ENCODE peak calls at places on chromosomes 7 and 10, in seven cellular contexts. One of them, this sample, is unnamed. For H3K27me3, the result is how much of the 10 kb centered on the place peaks cover.

GRCh38 chr10:95285556-95285955 is 5.2 kb downstream of the PDLIM1 start:
- DNase-seq in HCT116: no peak
- DNase-seq in WERI-Rb-1: no peak
- DNase-seq in ovary: no peak
- DNase-seq in CD4-positive, alpha-beta memory T cell: no peak
- DNase-seq in naive thymus-derived CD4-positive, alpha-beta T cell: no peak
- DNase-seq in right cardiac atrium: no peak
- DNase-seq in this sample: no peak

GRCh38 chr7:32535303-32535702 is 40.0 kb downstream of the AVL9 start:
- DNase-seq in HCT116: no peak
- DNase-seq in WERI-Rb-1: no peak
- DNase-seq in ovary: no peak
- DNase-seq in CD4-positive, alpha-beta memory T cell: no peak
- DNase-seq in naive thymus-derived CD4-positive, alpha-beta T cell: no peak
- DNase-seq in right cardiac atrium: no peak
- DNase-seq in this sample: no peak

GRCh38 chr7:43038229-43038628 is 74.2 kb upstream of the HECW1 start:
- DNase-seq in HCT116: no peak
- DNase-seq in WERI-Rb-1: no peak
- DNase-seq in ovary: no peak
- DNase-seq in CD4-positive, alpha-beta memory T cell: no peak
- DNase-seq in naive thymus-derived CD4-positive, alpha-beta T cell: no peak
- DNase-seq in right cardiac atrium: no peak
- DNase-seq in this sample: no peak

GRCh38 chr7:47953822-47954221 is 5.6 kb upstream of the PKD1L1 start:
- DNase-seq in HCT116: no peak
- DNase-seq in WERI-Rb-1: no peak
- DNase-seq in ovary: no peak
- DNase-seq in CD4-positive, alpha-beta memory T cell: no peak
- DNase-seq in naive thymus-derived CD4-positive, alpha-beta T cell: no peak
- DNase-seq in right cardiac atrium: no peak
- DNase-seq in this sample: no peak

GRCh38 chr10:102776779-102777417 is 33.1 kb downstream of the WBP1L start:
- DNase-seq in HCT116: no peak
- DNase-seq in WERI-Rb-1: peak
- DNase-seq in ovary: peak
- DNase-seq in CD4-positive, alpha-beta memory T cell: no peak
- DNase-seq in naive thymus-derived CD4-positive, alpha-beta T cell: peak
- DNase-seq in right cardiac atrium: peak
- DNase-seq in this sample: peak

GRCh38 chr10:8544500-8544899 is 490.0 kb downstream of the GATA3 start:
- DNase-seq in HCT116: no peak
- DNase-seq in WERI-Rb-1: no peak
- DNase-seq in ovary: no peak
- DNase-seq in CD4-positive, alpha-beta memory T cell: no peak
- DNase-seq in naive thymus-derived CD4-positive, alpha-beta T cell: no peak
- DNase-seq in right cardiac atrium: no peak
- DNase-seq in this sample: no peak

GRCh38 chr7:83524286-83525075 is 124.5 kb downstream of the SEMA3E start:
- DNase-seq in HCT116: no peak
- DNase-seq in WERI-Rb-1: no peak
- DNase-seq in ovary: no peak
- DNase-seq in CD4-positive, alpha-beta memory T cell: no peak
- DNase-seq in naive thymus-derived CD4-positive, alpha-beta T cell: no peak
- DNase-seq in right cardiac atrium: no peak
- DNase-seq in this sample: no peak

GRCh38 chr10:111131168-111131799 is 54.5 kb downstream of the ADRA2A start:
- DNase-seq in HCT116: no peak
- DNase-seq in WERI-Rb-1: no peak
- DNase-seq in ovary: no peak
- DNase-seq in CD4-positive, alpha-beta memory T cell: no peak
- DNase-seq in naive thymus-derived CD4-positive, alpha-beta T cell: no peak
- DNase-seq in right cardiac atrium: no peak
- DNase-seq in this sample: no peak

GRCh38 chr7:27031289-27032172 is 64.3 kb downstream of the HOXA1 start:
- DNase-seq in HCT116: no peak
- DNase-seq in WERI-Rb-1: no peak
- DNase-seq in ovary: no peak
- DNase-seq in CD4-positive, alpha-beta memory T cell: peak
- DNase-seq in naive thymus-derived CD4-positive, alpha-beta T cell: no peak
- DNase-seq in right cardiac atrium: no peak
- DNase-seq in this sample: no peak

GRCh38 chr10:70682920-70683600 is 10.8 kb downstream of the ADAMTS14 start:
- DNase-seq in HCT116: no peak
- DNase-seq in WERI-Rb-1: no peak
- DNase-seq in ovary: no peak
- DNase-seq in CD4-positive, alpha-beta memory T cell: no peak
- DNase-seq in naive thymus-derived CD4-positive, alpha-beta T cell: no peak
- DNase-seq in right cardiac atrium: no peak
- DNase-seq in this sample: no peak

GRCh38 chr7:150337659-150338081 is 3.8 kb downstream of the RARRES2 start:
- DNase-seq in HCT116: no peak
- DNase-seq in WERI-Rb-1: no peak
- DNase-seq in ovary: no peak
- DNase-seq in CD4-positive, alpha-beta memory T cell: no peak
- DNase-seq in naive thymus-derived CD4-positive, alpha-beta T cell: no peak
- DNase-seq in right cardiac atrium: no peak
- DNase-seq in this sample: no peak

GRCh38 chr10:106711313-106711906 is 453.1 kb downstream of the SORCS1 start:
- DNase-seq in HCT116: peak
- DNase-seq in WERI-Rb-1: peak
- DNase-seq in ovary: no peak
- DNase-seq in CD4-positive, alpha-beta memory T cell: no peak
- DNase-seq in naive thymus-derived CD4-positive, alpha-beta T cell: no peak
- DNase-seq in right cardiac atrium: no peak
- DNase-seq in this sample: peak

DNA sequence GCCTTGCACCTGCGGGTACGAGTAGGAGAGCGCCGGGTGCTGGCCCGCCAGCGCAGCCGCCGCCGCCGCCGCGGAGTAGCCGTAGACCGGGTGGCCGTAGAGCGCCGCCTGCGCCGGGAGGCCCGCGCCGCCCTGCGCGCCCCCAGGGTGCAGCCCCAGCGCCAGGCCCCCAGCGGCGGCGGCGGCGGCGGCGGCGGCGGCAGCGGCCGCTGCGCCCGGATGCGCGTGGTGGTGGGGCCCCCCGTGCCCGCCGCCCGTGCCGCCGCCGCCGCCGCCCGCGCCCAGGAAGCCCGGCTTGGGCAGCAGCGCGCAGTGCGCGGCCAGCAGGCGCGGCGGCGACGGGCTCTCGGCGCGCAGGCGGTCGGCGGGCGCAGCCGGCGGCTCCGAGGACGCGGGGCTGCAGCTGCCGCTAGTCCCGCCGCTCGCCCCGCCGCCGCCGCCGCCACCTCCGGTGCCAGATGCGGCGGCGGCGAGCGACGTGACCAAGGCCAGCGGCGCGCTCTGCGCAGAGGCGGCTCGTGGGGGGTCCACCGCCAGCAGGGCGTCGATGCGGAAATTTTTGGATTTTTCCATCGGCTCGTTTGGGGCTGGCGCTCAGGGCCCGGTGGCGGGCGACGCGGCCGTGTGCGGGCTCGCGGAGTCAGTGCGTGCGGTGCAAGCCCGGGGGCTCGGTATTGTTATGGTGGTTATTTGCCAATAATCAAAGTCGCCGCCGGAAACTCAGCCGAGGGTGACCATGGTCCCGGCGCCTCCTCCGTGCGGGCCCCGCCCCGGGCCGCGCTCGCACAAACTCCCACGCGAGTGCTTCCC is 480 bp downstream of the MNX1 start:
- DNase-seq in HCT116: no peak
- DNase-seq in WERI-Rb-1: no peak
- DNase-seq in ovary: no peak
- DNase-seq in CD4-positive, alpha-beta memory T cell: no peak
- DNase-seq in naive thymus-derived CD4-positive, alpha-beta T cell: no peak
- DNase-seq in right cardiac atrium: no peak
- DNase-seq in this sample: peak
- H3K4me3 ChIP-seq in HCT116: peak
- H3K4me3 ChIP-seq in WERI-Rb-1: peak
- H3K4me3 ChIP-seq in ovary: peak
- H3K4me3 ChIP-seq in CD4-positive, alpha-beta memory T cell: no peak
- H3K4me3 ChIP-seq in naive thymus-derived CD4-positive, alpha-beta T cell: peak
- H3K4me3 ChIP-seq in right cardiac atrium: peak
- H3K4me3 ChIP-seq in this sample: peak

GRCh38 chr10:101018600-101019439 is 12.1 kb downstream of the PDZD7 start:
- DNase-seq in HCT116: peak
- DNase-seq in WERI-Rb-1: peak
- DNase-seq in ovary: peak
- DNase-seq in CD4-positive, alpha-beta memory T cell: peak
- DNase-seq in naive thymus-derived CD4-positive, alpha-beta T cell: no peak
- DNase-seq in right cardiac atrium: peak
- DNase-seq in this sample: peak

GRCh38 chr10:101018118-101018599 is 12.8 kb downstream of the PDZD7 start:
- DNase-seq in HCT116: no peak
- DNase-seq in WERI-Rb-1: no peak
- DNase-seq in ovary: no peak
- DNase-seq in CD4-positive, alpha-beta memory T cell: no peak
- DNase-seq in naive thymus-derived CD4-positive, alpha-beta T cell: no peak
- DNase-seq in right cardiac atrium: no peak
- DNase-seq in this sample: peak

GRCh38 chr10:101015582-101015973 is 15.4 kb downstream of the PDZD7 start:
- DNase-seq in HCT116: no peak
- DNase-seq in WERI-Rb-1: no peak
- DNase-seq in ovary: no peak
- DNase-seq in CD4-positive, alpha-beta memory T cell: no peak
- DNase-seq in naive thymus-derived CD4-positive, alpha-beta T cell: no peak
- DNase-seq in right cardiac atrium: peak
- DNase-seq in this sample: no peak

GRCh38 chr10:101014966-101015581 is 15.5 kb downstream of the LZTS2 start:
- DNase-seq in HCT116: no peak
- DNase-seq in WERI-Rb-1: no peak
- DNase-seq in ovary: no peak
- DNase-seq in CD4-positive, alpha-beta memory T cell: no peak
- DNase-seq in naive thymus-derived CD4-positive, alpha-beta T cell: no peak
- DNase-seq in right cardiac atrium: no peak
- DNase-seq in this sample: no peak

DNA sequence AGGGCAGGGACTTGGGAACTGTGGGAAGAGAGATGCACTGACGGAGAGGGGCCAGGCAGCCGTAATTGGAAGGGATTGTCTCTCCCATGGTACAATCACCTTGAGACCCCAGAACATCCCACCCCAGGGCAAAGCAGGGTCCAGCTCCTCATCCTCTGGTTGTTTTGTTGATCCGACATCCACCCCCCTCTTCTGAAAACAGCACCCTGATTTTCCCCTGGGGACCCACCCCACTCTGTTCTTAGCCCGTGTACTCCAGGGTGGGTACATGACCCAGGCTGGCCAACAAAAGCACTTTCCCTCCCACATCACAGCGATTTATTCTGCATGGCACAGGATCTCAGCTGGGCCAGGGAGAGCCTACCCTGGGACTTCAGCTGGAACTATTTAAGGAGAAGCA is 14.1 kb downstream of the PDZD7 start:
- DNase-seq in HCT116: no peak
- DNase-seq in WERI-Rb-1: no peak
- DNase-seq in ovary: no peak
- DNase-seq in CD4-positive, alpha-beta memory T cell: no peak
- DNase-seq in naive thymus-derived CD4-positive, alpha-beta T cell: no peak
- DNase-seq in right cardiac atrium: no peak
- DNase-seq in this sample: no peak
- H3K27me3 ChIP-seq in HCT116: under half
- H3K27me3 ChIP-seq in WERI-Rb-1: under half
- H3K27me3 ChIP-seq in ovary: under half
- H3K27me3 ChIP-seq in CD4-positive, alpha-beta memory T cell: under half
- H3K27me3 ChIP-seq in naive thymus-derived CD4-positive, alpha-beta T cell: under half
- H3K27me3 ChIP-seq in right cardiac atrium: under half
- H3K27me3 ChIP-seq in this sample: half or more

DNA sequence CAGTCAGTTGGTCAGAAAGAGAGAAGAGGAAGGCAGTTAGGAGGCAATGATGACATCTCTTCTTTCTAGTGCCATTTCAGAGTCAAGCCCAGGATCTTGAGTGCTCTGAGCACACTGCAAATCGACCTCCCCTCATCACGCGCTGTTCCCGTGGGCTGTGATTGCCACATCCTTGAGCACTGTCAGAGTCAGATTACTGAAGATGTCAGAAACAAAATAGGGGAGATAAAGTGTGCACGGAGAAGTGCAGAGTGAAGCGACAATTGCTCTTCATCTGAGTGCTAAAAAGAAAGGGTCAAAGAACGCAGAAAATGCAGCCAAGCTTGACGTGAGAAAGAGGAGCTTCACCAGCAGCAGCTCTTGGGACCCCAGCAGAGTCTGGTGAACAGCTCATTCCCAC is 661.8 kb upstream of the AUTS2 start:
- DNase-seq in HCT116: no peak
- DNase-seq in WERI-Rb-1: no peak
- DNase-seq in ovary: no peak
- DNase-seq in CD4-positive, alpha-beta memory T cell: no peak
- DNase-seq in naive thymus-derived CD4-positive, alpha-beta T cell: no peak
- DNase-seq in right cardiac atrium: no peak
- DNase-seq in this sample: no peak
- H3K4me3 ChIP-seq in HCT116: no peak
- H3K4me3 ChIP-seq in WERI-Rb-1: no peak
- H3K4me3 ChIP-seq in ovary: no peak
- H3K4me3 ChIP-seq in CD4-positive, alpha-beta memory T cell: no peak
- H3K4me3 ChIP-seq in naive thymus-derived CD4-positive, alpha-beta T cell: no peak
- H3K4me3 ChIP-seq in right cardiac atrium: no peak
- H3K4me3 ChIP-seq in this sample: no peak

GRCh38 chr7:141072548-141073172 is 1.2 kb upstream of the TMEM178B start:
- DNase-seq in HCT116: no peak
- DNase-seq in WERI-Rb-1: peak
- DNase-seq in ovary: peak
- DNase-seq in CD4-positive, alpha-beta memory T cell: no peak
- DNase-seq in naive thymus-derived CD4-positive, alpha-beta T cell: no peak
- DNase-seq in right cardiac atrium: peak
- DNase-seq in this sample: peak

GRCh38 chr7:141074162-141074989 is 512 bp downstream of the TMEM178B start:
- DNase-seq in HCT116: no peak
- DNase-seq in WERI-Rb-1: peak
- DNase-seq in ovary: no peak
- DNase-seq in CD4-positive, alpha-beta memory T cell: no peak
- DNase-seq in naive thymus-derived CD4-positive, alpha-beta T cell: no peak
- DNase-seq in right cardiac atrium: peak
- DNase-seq in this sample: peak

GRCh38 chr7:141073173-141073640 is 657 bp upstream of the TMEM178B start:
- DNase-seq in HCT116: no peak
- DNase-seq in WERI-Rb-1: peak
- DNase-seq in ovary: peak
- DNase-seq in CD4-positive, alpha-beta memory T cell: no peak
- DNase-seq in naive thymus-derived CD4-positive, alpha-beta T cell: no peak
- DNase-seq in right cardiac atrium: peak
- DNase-seq in this sample: peak

GRCh38 chr7:141074997-141075396 is 1.1 kb downstream of the TMEM178B start:
- DNase-seq in HCT116: no peak
- DNase-seq in WERI-Rb-1: no peak
- DNase-seq in ovary: no peak
- DNase-seq in CD4-positive, alpha-beta memory T cell: no peak
- DNase-seq in naive thymus-derived CD4-positive, alpha-beta T cell: no peak
- DNase-seq in right cardiac atrium: no peak
- DNase-seq in this sample: no peak

DNA sequence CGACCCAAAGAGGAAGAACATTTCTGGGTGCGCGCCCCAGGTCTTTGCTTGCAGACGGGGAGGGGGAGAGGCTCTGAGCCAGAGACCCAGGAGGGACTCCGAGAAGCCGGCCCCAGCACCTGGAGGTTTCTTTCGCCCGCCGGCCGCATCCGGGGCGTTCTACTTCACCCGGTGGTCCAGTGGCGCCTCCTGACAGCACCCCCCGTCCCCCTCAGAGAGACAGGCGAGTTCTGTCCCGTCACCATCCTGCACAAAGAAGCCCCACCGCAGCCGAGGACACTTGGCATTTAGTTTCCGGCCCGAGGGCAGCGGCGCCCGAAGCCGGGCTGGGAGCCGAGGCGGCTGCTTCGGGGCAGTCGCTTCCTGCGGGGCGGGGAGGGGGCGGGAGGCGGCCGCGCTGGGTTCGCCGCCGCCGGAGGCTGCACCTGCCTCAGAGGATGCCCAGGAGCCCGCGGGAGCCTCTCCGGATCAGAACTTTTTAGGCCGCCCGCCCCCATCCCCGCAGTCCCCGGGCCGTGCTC is at the start of gene TMEM178B:
- DNase-seq in HCT116: no peak
- DNase-seq in WERI-Rb-1: peak
- DNase-seq in ovary: no peak
- DNase-seq in CD4-positive, alpha-beta memory T cell: no peak
- DNase-seq in naive thymus-derived CD4-positive, alpha-beta T cell: no peak
- DNase-seq in right cardiac atrium: no peak
- DNase-seq in this sample: peak
- H3K27me3 ChIP-seq in HCT116: under half
- H3K27me3 ChIP-seq in WERI-Rb-1: under half
- H3K27me3 ChIP-seq in ovary: under half
- H3K27me3 ChIP-seq in CD4-positive, alpha-beta memory T cell: under half
- H3K27me3 ChIP-seq in naive thymus-derived CD4-positive, alpha-beta T cell: under half
- H3K27me3 ChIP-seq in right cardiac atrium: under half
- H3K27me3 ChIP-seq in this sample: half or more

This sample was measured in neural progenitor cell.